ENCODE peak calls at places on chromosome 6, in nine cellular contexts. One of them, this sample, is unnamed.

GRCh38 chr6:24381476-24382219 is 21.1 kb upstream of the MRS2 start:
- DNase-seq in PC-9: no peak
- DNase-seq in heart left ventricle: no peak
- DNase-seq in ascending aorta: no peak
- DNase-seq in body of pancreas: no peak
- DNase-seq in breast epithelium: no peak
- DNase-seq in substantia nigra: no peak
- DNase-seq in neural progenitor cell: no peak
- DNase-seq in psoas muscle: no peak
- DNase-seq in this sample: no peak

GRCh38 chr6:52603000-52603795 is 26.3 kb upstream of the TRAM2 start:
- DNase-seq in PC-9: no peak
- DNase-seq in heart left ventricle: no peak
- DNase-seq in ascending aorta: no peak
- DNase-seq in body of pancreas: no peak
- DNase-seq in breast epithelium: no peak
- DNase-seq in substantia nigra: no peak
- DNase-seq in neural progenitor cell: no peak
- DNase-seq in psoas muscle: no peak
- DNase-seq in this sample: no peak

GRCh38 chr6:102764317-102764716 is 1370.8 kb downstream of the GRIK2 start:
- DNase-seq in PC-9: no peak
- DNase-seq in heart left ventricle: no peak
- DNase-seq in ascending aorta: no peak
- DNase-seq in body of pancreas: no peak
- DNase-seq in breast epithelium: no peak
- DNase-seq in substantia nigra: no peak
- DNase-seq in neural progenitor cell: no peak
- DNase-seq in psoas muscle: no peak
- DNase-seq in this sample: no peak

GRCh38 chr6:163893609-163894189 is 479.2 kb downstream of the QKI start:
- DNase-seq in PC-9: no peak
- DNase-seq in heart left ventricle: no peak
- DNase-seq in ascending aorta: no peak
- DNase-seq in body of pancreas: no peak
- DNase-seq in breast epithelium: no peak
- DNase-seq in substantia nigra: no peak
- DNase-seq in neural progenitor cell: no peak
- DNase-seq in psoas muscle: no peak
- DNase-seq in this sample: no peak

GRCh38 chr6:65557224-65557623 is 149.8 kb downstream of the EYS start:
- DNase-seq in PC-9: no peak
- DNase-seq in heart left ventricle: no peak
- DNase-seq in ascending aorta: no peak
- DNase-seq in body of pancreas: no peak
- DNase-seq in breast epithelium: no peak
- DNase-seq in substantia nigra: no peak
- DNase-seq in neural progenitor cell: no peak
- DNase-seq in psoas muscle: no peak
- DNase-seq in this sample: no peak

GRCh38 chr6:158041370-158041769 is 59.7 kb downstream of the SYNJ2 start:
- DNase-seq in PC-9: no peak
- DNase-seq in heart left ventricle: no peak
- DNase-seq in ascending aorta: no peak
- DNase-seq in body of pancreas: no peak
- DNase-seq in breast epithelium: no peak
- DNase-seq in substantia nigra: no peak
- DNase-seq in neural progenitor cell: no peak
- DNase-seq in psoas muscle: no peak
- DNase-seq in this sample: no peak

GRCh38 chr6:16633465-16633864 is 127.8 kb downstream of the ATXN1 start:
- DNase-seq in PC-9: no peak
- DNase-seq in heart left ventricle: no peak
- DNase-seq in ascending aorta: no peak
- DNase-seq in body of pancreas: no peak
- DNase-seq in breast epithelium: no peak
- DNase-seq in substantia nigra: no peak
- DNase-seq in neural progenitor cell: no peak
- DNase-seq in psoas muscle: no peak
- DNase-seq in this sample: no peak

GRCh38 chr6:20416567-20417345 is 15.1 kb downstream of the E2F3 start:
- DNase-seq in PC-9: no peak
- DNase-seq in heart left ventricle: no peak
- DNase-seq in ascending aorta: no peak
- DNase-seq in body of pancreas: no peak
- DNase-seq in breast epithelium: no peak
- DNase-seq in substantia nigra: no peak
- DNase-seq in neural progenitor cell: peak
- DNase-seq in psoas muscle: no peak
- DNase-seq in this sample: no peak

GRCh38 chr6:162343902-162344226 is 383.7 kb downstream of the PRKN start:
- DNase-seq in PC-9: no peak
- DNase-seq in heart left ventricle: no peak
- DNase-seq in ascending aorta: no peak
- DNase-seq in body of pancreas: peak
- DNase-seq in breast epithelium: no peak
- DNase-seq in substantia nigra: no peak
- DNase-seq in neural progenitor cell: no peak
- DNase-seq in psoas muscle: no peak
- DNase-seq in this sample: no peak

GRCh38 chr6:89966250-89966588 is 72.0 kb downstream of the GJA10 start:
- DNase-seq in PC-9: no peak
- DNase-seq in heart left ventricle: no peak
- DNase-seq in ascending aorta: no peak
- DNase-seq in body of pancreas: no peak
- DNase-seq in breast epithelium: no peak
- DNase-seq in substantia nigra: no peak
- DNase-seq in neural progenitor cell: no peak
- DNase-seq in psoas muscle: no peak
- DNase-seq in this sample: no peak

GRCh38 chr6:72589096-72589495 is 32.8 kb upstream of the KCNQ5 start:
- DNase-seq in PC-9: no peak
- DNase-seq in heart left ventricle: no peak
- DNase-seq in ascending aorta: no peak
- DNase-seq in body of pancreas: no peak
- DNase-seq in breast epithelium: no peak
- DNase-seq in substantia nigra: no peak
- DNase-seq in neural progenitor cell: no peak
- DNase-seq in psoas muscle: no peak
- DNase-seq in this sample: no peak

GRCh38 chr6:129672883-129673631 is 36.9 kb downstream of the ARHGAP18 start:
- DNase-seq in PC-9: peak
- DNase-seq in heart left ventricle: no peak
- DNase-seq in ascending aorta: no peak
- DNase-seq in body of pancreas: no peak
- DNase-seq in breast epithelium: no peak
- DNase-seq in substantia nigra: no peak
- DNase-seq in neural progenitor cell: no peak
- DNase-seq in psoas muscle: no peak
- DNase-seq in this sample: no peak

DNA sequence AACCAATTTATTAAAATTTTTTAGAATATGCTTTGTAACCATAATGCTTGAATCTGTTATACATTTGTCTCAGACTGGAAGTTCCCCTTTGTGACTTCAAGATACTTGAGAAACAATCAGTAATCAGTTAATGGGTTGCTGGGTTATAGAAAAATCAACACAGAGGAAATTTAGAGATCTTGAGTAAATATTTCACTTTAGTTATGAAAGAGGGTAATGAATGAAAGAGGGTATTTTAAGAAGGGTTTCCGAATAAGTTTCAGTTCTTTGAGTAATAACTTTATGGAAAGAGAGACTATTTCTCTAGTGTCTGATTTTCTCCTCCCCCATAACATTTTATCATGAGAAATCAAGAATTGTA is 21.4 kb downstream of the ZFAND3 start:
- DNase-seq in PC-9: no peak
- DNase-seq in heart left ventricle: no peak
- DNase-seq in ascending aorta: no peak
- DNase-seq in body of pancreas: no peak
- DNase-seq in breast epithelium: no peak
- DNase-seq in substantia nigra: no peak
- DNase-seq in neural progenitor cell: no peak
- DNase-seq in psoas muscle: no peak
- DNase-seq in this sample: no peak
- H3K27ac ChIP-seq in PC-9: no peak
- H3K27ac ChIP-seq in heart left ventricle: no peak
- H3K27ac ChIP-seq in ascending aorta: no peak
- H3K27ac ChIP-seq in body of pancreas: no peak
- H3K27ac ChIP-seq in breast epithelium: no peak
- H3K27ac ChIP-seq in substantia nigra: no peak
- H3K27ac ChIP-seq in neural progenitor cell: no peak
- H3K27ac ChIP-seq in psoas muscle: no peak
- H3K27ac ChIP-seq in this sample: no peak

GRCh38 chr6:138245751-138246150 is 27.5 kb upstream of the PBOV1 start:
- DNase-seq in PC-9: no peak
- DNase-seq in heart left ventricle: no peak
- DNase-seq in ascending aorta: no peak
- DNase-seq in body of pancreas: no peak
- DNase-seq in breast epithelium: no peak
- DNase-seq in substantia nigra: no peak
- DNase-seq in neural progenitor cell: no peak
- DNase-seq in psoas muscle: no peak
- DNase-seq in this sample: no peak
- H3K27ac ChIP-seq in PC-9: no peak
- H3K27ac ChIP-seq in heart left ventricle: no peak
- H3K27ac ChIP-seq in ascending aorta: no peak
- H3K27ac ChIP-seq in body of pancreas: no peak
- H3K27ac ChIP-seq in breast epithelium: no peak
- H3K27ac ChIP-seq in substantia nigra: no peak
- H3K27ac ChIP-seq in neural progenitor cell: no peak
- H3K27ac ChIP-seq in psoas muscle: no peak
- H3K27ac ChIP-seq in this sample: no peak

GRCh38 chr6:168133707-168134398 is 54.8 kb upstream of the FRMD1 start:
- DNase-seq in PC-9: no peak
- DNase-seq in heart left ventricle: no peak
- DNase-seq in ascending aorta: no peak
- DNase-seq in body of pancreas: no peak
- DNase-seq in breast epithelium: peak
- DNase-seq in substantia nigra: no peak
- DNase-seq in neural progenitor cell: no peak
- DNase-seq in psoas muscle: no peak
- DNase-seq in this sample: no peak
- H3K27ac ChIP-seq in PC-9: no peak
- H3K27ac ChIP-seq in heart left ventricle: no peak
- H3K27ac ChIP-seq in ascending aorta: no peak
- H3K27ac ChIP-seq in body of pancreas: no peak
- H3K27ac ChIP-seq in breast epithelium: no peak
- H3K27ac ChIP-seq in substantia nigra: no peak
- H3K27ac ChIP-seq in neural progenitor cell: no peak
- H3K27ac ChIP-seq in psoas muscle: no peak
- H3K27ac ChIP-seq in this sample: no peak

DNA sequence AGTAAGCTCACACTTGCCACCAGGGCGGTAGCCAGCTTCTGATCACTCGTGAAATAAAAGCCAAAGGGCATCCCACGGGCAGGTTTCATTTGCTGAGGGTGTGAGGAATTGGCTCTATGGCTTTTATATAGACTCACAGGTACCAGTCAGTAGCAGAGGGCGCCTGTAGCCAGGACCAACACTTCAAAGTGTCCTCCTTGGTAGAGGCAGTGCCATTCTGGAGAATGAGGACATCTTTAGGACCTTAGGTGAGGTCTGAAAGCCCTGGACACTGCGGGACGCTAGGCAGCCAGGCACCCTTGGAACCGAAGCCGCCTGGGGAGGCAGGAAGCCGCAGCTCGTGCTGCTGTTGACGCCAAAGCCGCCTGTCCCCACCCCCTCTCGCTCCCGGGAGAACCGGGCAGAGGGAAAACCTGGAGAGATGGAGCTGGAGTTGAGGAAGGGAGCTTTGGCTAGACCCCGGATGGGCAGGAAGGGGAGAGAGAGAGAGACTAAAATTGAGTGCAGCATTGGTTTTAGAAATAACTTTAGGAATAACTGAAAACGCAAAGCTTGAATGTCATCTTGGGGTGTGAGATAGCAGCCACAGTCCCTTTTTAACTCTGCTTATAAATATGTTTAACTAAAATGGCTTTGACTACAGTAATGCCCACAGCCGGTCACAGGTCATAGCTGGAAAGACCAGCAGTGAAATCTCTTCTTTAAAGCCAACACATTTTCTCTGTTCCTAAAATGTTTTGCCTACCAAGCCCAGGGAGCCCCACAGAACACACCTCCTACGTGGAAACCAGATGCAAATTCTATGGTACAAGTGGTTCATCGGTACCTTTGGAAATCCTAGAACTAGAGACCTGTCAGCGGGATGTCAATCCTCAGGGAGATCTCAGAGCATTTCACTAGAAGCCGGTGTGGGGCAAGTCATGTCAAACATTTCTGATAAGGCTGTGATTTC is 128.5 kb upstream of the CDYL start:
- DNase-seq in PC-9: peak
- DNase-seq in heart left ventricle: peak
- DNase-seq in ascending aorta: peak
- DNase-seq in body of pancreas: peak
- DNase-seq in breast epithelium: peak
- DNase-seq in substantia nigra: peak
- DNase-seq in neural progenitor cell: peak
- DNase-seq in psoas muscle: peak
- DNase-seq in this sample: peak
- H3K27ac ChIP-seq in PC-9: no peak
- H3K27ac ChIP-seq in heart left ventricle: peak
- H3K27ac ChIP-seq in ascending aorta: no peak
- H3K27ac ChIP-seq in body of pancreas: peak
- H3K27ac ChIP-seq in breast epithelium: peak
- H3K27ac ChIP-seq in substantia nigra: peak
- H3K27ac ChIP-seq in neural progenitor cell: no peak
- H3K27ac ChIP-seq in psoas muscle: peak
- H3K27ac ChIP-seq in this sample: peak